ENCODE peak calls at places on chromosomes 13 and 19, in five cellular contexts. E is fibroblast of lung, D is cardiac fibroblast, I is tibial artery, P is psoas muscle. A is an unnamed sample.

GRCh38 chr19:33430674-33431277 is 57.3 kb downstream of the CEBPG start:
- DNase-seq in E (peak; percentile 47), D (peak; percentile 70), I (no peak), P (peak; percentile 84), A (peak; percentile 72)

GRCh38 chr19:38730470-38730730 is 13.9 kb downstream of the CAPN12 start:
- DNase-seq in E (no peak), D (no peak), I (no peak), P (no peak), A (no peak)

GRCh38 chr19:48695743-48696352 is at the start of gene FUT2:
- DNase-seq in E (no peak), D (no peak), I (no peak), P (no peak), A (no peak)

GRCh38 chr19:13025819-13026477 is 30.7 kb downstream of the NFIX start:
- DNase-seq in E (no peak), D (no peak), I (no peak), P (no peak), A (no peak)

GRCh38 chr19:48511321-48511731 is 309 bp downstream of the LMTK3 start:
- DNase-seq in E (no peak), D (no peak), I (no peak), P (no peak), A (no peak)

GRCh38 chr13:66657165-66657895 is 572.8 kb downstream of the PCDH9 start:
- DNase-seq in E (peak; percentile 99), D (peak; percentile 96), I (peak; percentile 25), P (peak; percentile 64), A (peak; percentile 99)

GRCh38 chr19:38049105-38049649 is 142.2 kb downstream of the SIPA1L3 start:
- DNase-seq in E (no peak), D (no peak), I (no peak), P (no peak), A (peak; percentile 9)

GRCh38 chr13:113083402-113084061 is 22.1 kb upstream of the F7 start:
- DNase-seq in E (peak; percentile 30), D (peak; percentile 48), I (no peak), P (peak; percentile 82), A (peak; percentile 48)

GRCh38 chr13:95049772-95050171 is 251.5 kb downstream of the ABCC4 start:
- DNase-seq in E (no peak), D (no peak), I (no peak), P (no peak), A (no peak)

GRCh38 chr13:41200126-41200525 is 5.8 kb upstream of the KBTBD7 start:
- DNase-seq in E (no peak), D (no peak), I (no peak), P (no peak), A (no peak)

GRCh38 chr13:44918323-44919102 is 70.8 kb downstream of the NUFIP1 start:
- DNase-seq in E (peak; percentile 96), D (peak; percentile 98), I (peak; percentile 90), P (peak; percentile 96), A (peak; percentile 93)

GRCh38 chr19:33226550-33227241 is 1.0 kb upstream of the SLC7A10 start:
- DNase-seq in E (peak; percentile 16), D (peak; percentile 59), I (no peak), P (peak; percentile 52), A (no peak)

GRCh38 chr13:67769063-67769986 is 539.2 kb upstream of the PCDH9 start:
- DNase-seq in E (no peak), D (no peak), I (no peak), P (no peak), A (no peak)

GRCh38 chr13:52137489-52137888 is 8.6 kb upstream of the NEK5 start:
- DNase-seq in E (no peak), D (no peak), I (no peak), P (no peak), A (no peak)

GRCh38 chr19:13089857-13090507 is 12.7 kb downstream of the LYL1 start:
- DNase-seq in E (no peak), D (no peak), I (no peak), P (no peak), A (no peak)

GRCh38 chr19:36139473-36140288 is at the start of gene CAPNS1:
- DNase-seq in E (peak; percentile 91), D (peak; percentile 97), I (peak; percentile 96), P (peak; percentile 99), A (peak; percentile 97)

GRCh38 chr13:109465151-109465550 is 321.2 kb downstream of the IRS2 start:
- DNase-seq in E (no peak), D (peak; percentile 11), I (no peak), P (no peak), A (peak; percentile 20)

GRCh38 chr13:48975926-48976676 is 389 bp downstream of the FNDC3A start:
- DNase-seq in E (peak; percentile 78), D (peak; percentile 84), I (peak; percentile 83), P (peak; percentile 90), A (peak; percentile 83)
- TF ChIP-seq CTCF in E (no peak), D (no peak), I (no peak), P (no peak), A (no peak)

GRCh38 chr19:30255783-30256509 is 116.2 kb upstream of the ZNF536 start:
- DNase-seq in E (no peak), D (no peak), I (no peak), P (no peak), A (no peak)
- TF ChIP-seq CTCF in E (no peak), D (no peak), I (no peak), P (no peak), A (no peak)

GRCh38 chr13:106520205-106521004 is 15.1 kb downstream of the EFNB2 start:
- DNase-seq in E (no peak), D (peak; percentile 55), I (no peak), P (no peak), A (no peak)
- TF ChIP-seq CTCF in E (peak; percentile 49), D (peak; percentile 41), I (peak; percentile 21), P (peak; percentile 35), A (peak; percentile 31)

DNA sequence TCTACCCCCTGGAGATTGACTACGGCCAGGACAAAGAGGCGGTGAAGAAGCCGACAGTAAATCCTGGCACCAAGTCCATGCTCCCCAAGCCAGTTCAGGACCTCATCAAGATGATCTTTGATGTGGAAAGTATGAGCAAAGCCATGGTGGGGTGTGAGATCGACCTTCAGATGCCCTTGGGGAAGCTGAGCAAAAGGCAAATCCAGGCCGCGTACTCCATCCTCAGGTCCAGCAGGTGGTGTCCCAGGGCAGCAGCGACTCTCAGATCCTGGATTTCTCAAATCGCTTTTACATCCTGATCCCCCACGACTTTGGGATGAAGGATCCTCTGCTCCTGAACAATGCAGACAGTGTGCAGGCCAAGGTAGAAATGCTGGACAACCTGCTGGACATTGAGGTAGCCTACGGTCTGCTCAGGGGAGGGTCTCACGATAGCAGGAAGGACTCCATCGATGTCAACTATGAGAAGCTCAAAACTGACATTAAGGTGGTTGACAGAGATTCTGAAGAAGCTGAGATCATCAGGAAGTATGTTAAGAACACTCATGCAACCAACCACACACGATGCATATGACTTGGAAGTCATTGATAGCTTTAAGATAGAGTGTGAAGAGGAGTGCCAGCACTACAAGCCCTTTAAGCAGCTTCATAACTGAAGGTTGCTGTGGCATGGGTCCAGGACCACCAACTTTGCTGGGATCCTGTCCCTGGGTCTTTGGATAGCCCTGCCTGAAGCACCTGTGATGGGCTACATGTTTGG is 24.0 kb upstream of the ANKRD10 start:
- DNase-seq in E (no peak), D (no peak), I (no peak), P (no peak), A (no peak)
- TF ChIP-seq CTCF in E (no peak), D (no peak), I (no peak), P (no peak), A (no peak)

GRCh38 chr19:30406220-30406944 is 34.2 kb downstream of the ZNF536 start:
- DNase-seq in E (no peak), D (no peak), I (no peak), P (no peak), A (no peak)
- TF ChIP-seq CTCF in E (no peak), D (no peak), I (no peak), P (peak; percentile 30), A (no peak)

DNA sequence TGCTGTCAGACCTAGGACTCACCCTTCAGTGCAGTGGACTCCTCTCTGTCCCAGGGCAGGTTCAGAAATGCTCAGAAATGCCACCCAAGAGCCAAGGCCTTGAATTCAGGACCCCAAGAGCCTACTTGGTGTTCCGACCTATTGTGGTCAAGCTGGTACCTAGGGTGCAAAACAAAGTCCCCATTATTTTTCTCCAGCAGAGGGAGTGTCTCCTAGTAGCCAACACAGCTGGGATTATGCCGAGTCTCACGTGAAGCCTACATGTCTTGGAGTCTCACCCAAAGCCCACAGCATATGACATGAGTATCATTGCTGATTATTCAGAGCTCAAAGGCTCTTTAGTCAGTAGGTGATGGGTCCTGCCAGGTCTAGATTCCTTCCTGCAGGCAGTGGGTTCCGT is 671.1 kb upstream of the SPRY2 start:
- DNase-seq in E (no peak), D (no peak), I (no peak), P (no peak), A (no peak)
- TF ChIP-seq CTCF in E (no peak), D (no peak), I (no peak), P (no peak), A (no peak)

GRCh38 chr19:10203686-10204085 is 8.9 kb upstream of the DNMT1 start:
- DNase-seq in E (no peak), D (no peak), I (no peak), P (no peak), A (no peak)

GRCh38 chr19:10209305-10209704 is 14.6 kb upstream of the DNMT1 start:
- DNase-seq in E (peak; percentile 74), D (peak; percentile 62), I (no peak), P (no peak), A (no peak)

GRCh38 chr19:10206226-10206873 is 11.6 kb upstream of the DNMT1 start:
- DNase-seq in E (peak; percentile 88), D (peak; percentile 68), I (no peak), P (no peak), A (peak; percentile 63)

GRCh38 chr19:10205636-10206035 is 10.9 kb upstream of the DNMT1 start:
- DNase-seq in E (no peak), D (no peak), I (no peak), P (no peak), A (no peak)

DNA sequence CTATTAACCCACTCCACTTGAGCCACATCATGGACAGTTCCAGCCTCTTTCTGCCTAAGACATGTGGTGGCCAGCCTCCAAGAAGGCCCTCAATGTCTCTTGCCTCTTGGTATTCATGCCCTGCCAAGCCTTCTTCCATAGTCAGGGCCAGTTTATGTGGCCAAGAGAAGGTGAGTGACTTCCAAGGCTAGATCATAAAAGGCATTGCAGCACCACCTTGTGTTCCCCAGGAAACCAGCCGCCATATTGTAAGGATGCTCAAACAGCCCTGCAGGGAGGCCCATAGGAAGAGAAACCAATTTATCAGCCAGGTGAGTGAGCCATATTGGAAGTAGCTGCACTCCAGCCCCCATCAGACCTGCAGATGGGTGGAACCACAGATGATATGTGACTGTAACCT is 12.3 kb upstream of the DNMT1 start:
- DNase-seq in E (peak; percentile 13), D (no peak), I (no peak), P (no peak), A (no peak)
- TF ChIP-seq CTCF in E (no peak), D (no peak), I (no peak), P (no peak), A (no peak)

GRCh38 chr13:80515296-80515695 is 174.4 kb upstream of the SPRY2 start:
- DNase-seq in E (no peak), D (no peak), I (no peak), P (no peak), A (no peak)
- TF ChIP-seq CTCF in E (no peak), D (no peak), I (no peak), P (no peak), A (no peak)

GRCh38 chr19:1364070-1364719 is 19.5 kb upstream of the NDUFS7 start:
- DNase-seq in E (no peak), D (peak; percentile 31), I (no peak), P (no peak), A (no peak)
- TF ChIP-seq CTCF in E (peak; percentile 24), D (peak; percentile 34), I (no peak), P (peak; percentile 6), A (no peak)